ENCODE peak calls at places on chromosomes 1 and 21, in four cellular contexts. I, B, Z and Y are unnamed samples.

GRCh38 chr1:44624268-44624901 is 49.9 kb downstream of the TMEM53 start:
- DNase-seq in B (no peak), Z (no peak), I (peak; percentile 42), Y (no peak)

GRCh38 chr1:115189814-115190541 is 100.7 kb upstream of the TSPAN2 start:
- DNase-seq in B (peak; percentile 95), Z (peak; percentile 100), I (no peak), Y (peak; percentile 98)

GRCh38 chr1:226370144-226370923 is 37.6 kb downstream of the PARP1 start:
- DNase-seq in Z (no peak), B (no peak), I (no peak), Y (no peak)

GRCh38 chr1:200150721-200151120 is 123.2 kb downstream of the NR5A2 start:
- DNase-seq in B (peak; percentile 79), Z (peak; percentile 83), I (peak; percentile 85), Y (peak; percentile 79)

GRCh38 chr1:44089371-44090070 is 29.1 kb upstream of the KLF17 start:
- DNase-seq in I (peak; percentile 46), Z (no peak), B (no peak), Y (no peak)

GRCh38 chr21:40099809-40100208 is 232.6 kb downstream of the PCP4 start:
- DNase-seq in I (no peak), Z (no peak), B (no peak), Y (no peak)

GRCh38 chr1:181033128-181033798 is 520 bp upstream of the MR1 start:
- DNase-seq in Z (no peak), B (peak; percentile 35), I (peak; percentile 72), Y (no peak)

GRCh38 chr1:180609643-180610555 is 21.9 kb upstream of the XPR1 start:
- DNase-seq in I (peak; percentile 91), Z (no peak), B (peak; percentile 34), Y (peak; percentile 51)

GRCh38 chr1:1665815-1666251 is 7.0 kb upstream of the CDK11B start:
- DNase-seq in Z (no peak), I (peak; percentile 49), B (no peak), Y (no peak)

GRCh38 chr1:160168609-160169369 is 17.4 kb downstream of the ATP1A4 start:
- DNase-seq in Z (no peak), B (no peak), I (peak; percentile 18), Y (peak; percentile 37)

GRCh38 chr1:12495725-12496124 is 122.3 kb downstream of the DHRS3 start:
- DNase-seq in Z (no peak), I (peak; percentile 87), B (no peak), Y (no peak)

DNA sequence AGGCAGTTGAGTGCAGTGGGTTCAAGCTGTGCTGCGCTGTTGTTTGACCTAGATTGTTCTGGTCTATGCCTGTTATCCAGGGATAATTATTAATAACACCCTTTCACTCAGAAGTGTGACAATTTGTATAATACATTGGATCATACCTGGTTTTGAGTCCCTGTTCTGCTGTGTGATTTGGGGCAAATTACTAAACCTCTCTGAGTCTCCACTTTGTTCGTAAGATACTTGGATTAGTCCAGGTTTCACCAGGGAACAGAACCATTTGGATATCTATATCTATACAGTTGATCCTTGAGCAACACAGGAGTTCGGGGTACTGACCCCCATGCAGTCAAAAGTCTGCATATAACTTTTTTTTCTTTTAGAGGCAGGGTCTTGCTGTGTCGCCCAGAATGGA is 2.3 kb downstream of the NENF start:
- DNase-seq in I (no peak), B (no peak), Z (no peak), Y (no peak)
- H2AFZ ChIP-seq in I (no peak overlapping the region), B (no peak overlapping the region), Z (no peak overlapping the region), Y (no peak overlapping the region)

GRCh38 chr1:8343044-8343443 is 25.1 kb downstream of the SLC45A1 start:
- DNase-seq in Z (no peak), B (no peak), I (no peak), Y (no peak)
- H2AFZ ChIP-seq in Z (peak overlapping the region; percentile 86), B (peak overlapping the region; percentile 93), I (no peak overlapping the region), Y (peak overlapping the region; percentile 52)

GRCh38 chr1:30176477-30176876 is 546.9 kb downstream of the MATN1 start:
- DNase-seq in Z (no peak), B (no peak), I (no peak), Y (no peak)
- H2AFZ ChIP-seq in Z (no peak overlapping the region), B (no peak overlapping the region), I (no peak overlapping the region), Y (no peak overlapping the region)

GRCh38 chr1:173302890-173303829 is 96.0 kb upstream of the TNFSF4 start:
- DNase-seq in I (peak; percentile 84), B (no peak), Z (no peak), Y (no peak)
- H2AFZ ChIP-seq in I (peak overlapping the region; percentile 85), B (no peak overlapping the region), Z (no peak overlapping the region), Y (no peak overlapping the region)

GRCh38 chr1:196734006-196734405 is 40.6 kb upstream of the CFHR3 start:
- DNase-seq in B (no peak), I (no peak), Z (no peak), Y (no peak)
- H2AFZ ChIP-seq in B (no peak overlapping the region), I (no peak overlapping the region), Z (peak overlapping the region; percentile 66), Y (no peak overlapping the region)

GRCh38 chr1:209430107-209430506 is 153.4 kb upstream of the CAMK1G start:
- DNase-seq in B (no peak), Z (peak; percentile 53), I (no peak), Y (no peak)

GRCh38 chr1:209425959-209426358 is 157.6 kb upstream of the CAMK1G start:
- DNase-seq in I (no peak), B (no peak), Z (no peak), Y (no peak)

GRCh38 chr1:209428241-209428921 is 155.1 kb upstream of the CAMK1G start:
- DNase-seq in I (peak; percentile 17), Z (peak; percentile 97), B (no peak), Y (no peak)

GRCh38 chr1:209427811-209428210 is 155.7 kb upstream of the CAMK1G start:
- DNase-seq in B (no peak), I (no peak), Z (no peak), Y (no peak)

GRCh38 chr1:209427277-209427676 is 156.2 kb upstream of the CAMK1G start:
- DNase-seq in Z (no peak), I (no peak), B (no peak), Y (no peak)
- H2AFZ ChIP-seq in Z (no peak overlapping the region), I (no peak overlapping the region), B (no peak overlapping the region), Y (no peak overlapping the region)

DNA sequence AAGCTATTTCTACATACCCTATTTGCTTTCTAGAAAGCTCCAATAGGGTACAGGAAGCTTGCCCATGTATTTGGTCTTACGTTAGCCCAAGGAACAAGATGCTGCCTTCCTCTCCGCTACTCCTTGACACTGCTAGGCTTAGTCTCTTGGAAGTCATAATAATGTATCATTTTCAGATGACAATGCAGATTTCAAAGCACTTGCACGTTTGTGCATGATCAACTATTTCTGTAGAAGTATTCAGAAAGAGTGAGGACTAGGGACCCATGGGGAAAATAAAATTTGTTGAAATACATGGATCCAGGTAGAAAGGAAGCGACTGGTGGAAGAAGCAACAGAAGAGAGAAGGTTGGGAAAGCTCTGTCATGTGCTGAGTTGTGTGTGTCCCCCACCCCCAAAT is 211.8 kb upstream of the C1orf105 start:
- DNase-seq in Z (no peak), I (no peak), B (no peak), Y (no peak)
- H2AFZ ChIP-seq in Z (no peak overlapping the region), I (no peak overlapping the region), B (no peak overlapping the region), Y (no peak overlapping the region)

GRCh38 chr1:9825101-9826074 is 1.6 kb upstream of the CLSTN1 start:
- DNase-seq in Z (peak; percentile 94), I (peak; percentile 39), B (peak; percentile 51), Y (peak; percentile 75)
- H2AFZ ChIP-seq in Z (peak overlapping the region; percentile 35), I (no peak overlapping the region), B (peak overlapping the region; percentile 80), Y (no peak overlapping the region)

DNA sequence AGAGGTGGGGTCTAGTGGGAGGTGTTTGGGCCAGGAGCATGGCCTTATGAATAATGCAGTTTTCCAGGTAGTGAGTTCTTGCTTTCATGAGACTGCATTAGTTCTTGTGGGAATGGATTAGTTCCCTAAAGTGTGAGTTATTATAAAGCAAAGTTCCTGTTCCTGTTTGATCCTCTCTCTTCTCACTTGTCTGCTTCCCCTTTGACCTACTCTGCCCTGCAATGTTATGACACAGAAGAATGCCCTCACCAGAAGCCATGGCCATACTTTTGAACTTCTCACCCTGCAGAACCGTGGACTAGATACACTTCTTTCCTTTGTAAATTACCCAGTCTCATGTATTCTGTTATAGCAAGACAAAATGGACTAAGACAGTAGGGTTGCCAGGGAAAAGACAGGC is 53.6 kb downstream of the MAP3K7CL start:
- DNase-seq in B (no peak), Z (no peak), I (no peak), Y (no peak)
- H2AFZ ChIP-seq in B (no peak overlapping the region), Z (no peak overlapping the region), I (no peak overlapping the region), Y (no peak overlapping the region)

DNA sequence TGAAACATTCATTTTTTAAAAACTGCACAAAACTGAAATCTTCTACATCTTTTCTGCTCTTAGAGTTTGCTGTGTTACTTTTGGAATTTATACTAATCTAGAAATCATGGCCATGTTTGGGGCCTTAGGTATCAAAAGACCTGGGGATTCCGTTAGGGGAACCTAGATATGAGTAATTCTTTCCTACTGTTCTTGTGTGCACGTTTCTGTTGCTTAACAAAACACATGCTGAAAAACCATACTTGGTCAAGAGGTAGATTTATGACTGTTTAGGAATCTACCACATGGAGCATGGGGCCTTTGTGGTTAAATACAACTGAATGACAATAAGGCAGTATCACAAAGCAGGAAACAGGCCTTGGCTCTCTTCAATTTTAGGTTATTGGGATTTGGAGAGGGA is 291.9 kb upstream of the USP25 start:
- DNase-seq in I (no peak), B (no peak), Z (no peak), Y (peak; percentile 23)
- H2AFZ ChIP-seq in I (no peak overlapping the region), B (no peak overlapping the region), Z (peak overlapping the region; percentile 16), Y (no peak overlapping the region)